ENCODE peak calls at places on chromosome 18, in nine cellular contexts. One of them, this sample, is unnamed.

GRCh38 chr18:8657873-8658521 is 47.4 kb upstream of the MTCL1 start:
- DNase-seq in WTC11: no peak
- DNase-seq in NCI-H1092 treated with DMSO at 0.1 percent for 48 hours: peak
- DNase-seq in naive thymus-derived CD4-positive, alpha-beta T cell: no peak
- DNase-seq in choroid plexus epithelial cell: peak
- DNase-seq in RWPE1: no peak
- DNase-seq in sciatic nerve: no peak
- DNase-seq in T-cell: no peak
- DNase-seq in OCI-LY7: no peak
- DNase-seq in this sample: peak

GRCh38 chr18:24015897-24016631 is 1.5 kb downstream of the TTC39C start:
- DNase-seq in WTC11: no peak
- DNase-seq in NCI-H1092 treated with DMSO at 0.1 percent for 48 hours: no peak
- DNase-seq in naive thymus-derived CD4-positive, alpha-beta T cell: peak
- DNase-seq in choroid plexus epithelial cell: no peak
- DNase-seq in RWPE1: no peak
- DNase-seq in sciatic nerve: no peak
- DNase-seq in T-cell: peak
- DNase-seq in OCI-LY7: no peak
- DNase-seq in this sample: no peak

GRCh38 chr18:61153571-61153970 is 179.7 kb upstream of the CDH20 start:
- DNase-seq in WTC11: no peak
- DNase-seq in NCI-H1092 treated with DMSO at 0.1 percent for 48 hours: no peak
- DNase-seq in naive thymus-derived CD4-positive, alpha-beta T cell: no peak
- DNase-seq in choroid plexus epithelial cell: no peak
- DNase-seq in RWPE1: no peak
- DNase-seq in sciatic nerve: no peak
- DNase-seq in T-cell: no peak
- DNase-seq in OCI-LY7: no peak
- DNase-seq in this sample: no peak

GRCh38 chr18:43627833-43628370 is 350.6 kb upstream of the SYT4 start:
- DNase-seq in WTC11: no peak
- DNase-seq in NCI-H1092 treated with DMSO at 0.1 percent for 48 hours: peak
- DNase-seq in naive thymus-derived CD4-positive, alpha-beta T cell: no peak
- DNase-seq in choroid plexus epithelial cell: no peak
- DNase-seq in RWPE1: no peak
- DNase-seq in sciatic nerve: no peak
- DNase-seq in T-cell: no peak
- DNase-seq in OCI-LY7: no peak
- DNase-seq in this sample: no peak

GRCh38 chr18:70188113-70188512 is 17.4 kb downstream of the RTTN start:
- DNase-seq in WTC11: no peak
- DNase-seq in NCI-H1092 treated with DMSO at 0.1 percent for 48 hours: no peak
- DNase-seq in naive thymus-derived CD4-positive, alpha-beta T cell: no peak
- DNase-seq in choroid plexus epithelial cell: peak
- DNase-seq in RWPE1: no peak
- DNase-seq in sciatic nerve: no peak
- DNase-seq in T-cell: no peak
- DNase-seq in OCI-LY7: no peak
- DNase-seq in this sample: peak

GRCh38 chr18:58615150-58616132 is 13.4 kb downstream of the ALPK2 start:
- DNase-seq in WTC11: no peak
- DNase-seq in NCI-H1092 treated with DMSO at 0.1 percent for 48 hours: no peak
- DNase-seq in naive thymus-derived CD4-positive, alpha-beta T cell: peak
- DNase-seq in choroid plexus epithelial cell: no peak
- DNase-seq in RWPE1: no peak
- DNase-seq in sciatic nerve: no peak
- DNase-seq in T-cell: peak
- DNase-seq in OCI-LY7: no peak
- DNase-seq in this sample: no peak

GRCh38 chr18:67406678-67407077 is 109.8 kb downstream of the DSEL start:
- DNase-seq in WTC11: no peak
- DNase-seq in NCI-H1092 treated with DMSO at 0.1 percent for 48 hours: no peak
- DNase-seq in naive thymus-derived CD4-positive, alpha-beta T cell: no peak
- DNase-seq in choroid plexus epithelial cell: no peak
- DNase-seq in RWPE1: no peak
- DNase-seq in sciatic nerve: no peak
- DNase-seq in T-cell: no peak
- DNase-seq in OCI-LY7: no peak
- DNase-seq in this sample: no peak

GRCh38 chr18:2908946-2909335 is 62.1 kb downstream of the EMILIN2 start:
- DNase-seq in WTC11: no peak
- DNase-seq in NCI-H1092 treated with DMSO at 0.1 percent for 48 hours: no peak
- DNase-seq in naive thymus-derived CD4-positive, alpha-beta T cell: no peak
- DNase-seq in choroid plexus epithelial cell: no peak
- DNase-seq in RWPE1: no peak
- DNase-seq in sciatic nerve: no peak
- DNase-seq in T-cell: no peak
- DNase-seq in OCI-LY7: no peak
- DNase-seq in this sample: no peak

GRCh38 chr18:45874501-45875184 is 49.2 kb downstream of the SIGLEC15 start:
- DNase-seq in WTC11: no peak
- DNase-seq in NCI-H1092 treated with DMSO at 0.1 percent for 48 hours: no peak
- DNase-seq in naive thymus-derived CD4-positive, alpha-beta T cell: peak
- DNase-seq in choroid plexus epithelial cell: peak
- DNase-seq in RWPE1: no peak
- DNase-seq in sciatic nerve: no peak
- DNase-seq in T-cell: peak
- DNase-seq in OCI-LY7: peak
- DNase-seq in this sample: peak

GRCh38 chr18:35441857-35442595 is 55.7 kb downstream of the INO80C start:
- DNase-seq in WTC11: no peak
- DNase-seq in NCI-H1092 treated with DMSO at 0.1 percent for 48 hours: no peak
- DNase-seq in naive thymus-derived CD4-positive, alpha-beta T cell: no peak
- DNase-seq in choroid plexus epithelial cell: peak
- DNase-seq in RWPE1: peak
- DNase-seq in sciatic nerve: no peak
- DNase-seq in T-cell: no peak
- DNase-seq in OCI-LY7: peak
- DNase-seq in this sample: no peak

GRCh38 chr18:58313491-58314032 is 269.5 kb downstream of the NEDD4L start:
- DNase-seq in WTC11: no peak
- DNase-seq in NCI-H1092 treated with DMSO at 0.1 percent for 48 hours: peak
- DNase-seq in naive thymus-derived CD4-positive, alpha-beta T cell: no peak
- DNase-seq in choroid plexus epithelial cell: no peak
- DNase-seq in RWPE1: no peak
- DNase-seq in sciatic nerve: no peak
- DNase-seq in T-cell: no peak
- DNase-seq in OCI-LY7: no peak
- DNase-seq in this sample: no peak

GRCh38 chr18:12946549-12947354 is 1.1 kb upstream of the SEH1L start:
- DNase-seq in WTC11: peak
- DNase-seq in NCI-H1092 treated with DMSO at 0.1 percent for 48 hours: peak
- DNase-seq in naive thymus-derived CD4-positive, alpha-beta T cell: no peak
- DNase-seq in choroid plexus epithelial cell: peak
- DNase-seq in RWPE1: peak
- DNase-seq in sciatic nerve: peak
- DNase-seq in T-cell: no peak
- DNase-seq in OCI-LY7: peak
- DNase-seq in this sample: peak

GRCh38 chr18:76416935-76417334 is 78.1 kb downstream of the ZNF516 start:
- DNase-seq in WTC11: no peak
- DNase-seq in NCI-H1092 treated with DMSO at 0.1 percent for 48 hours: no peak
- DNase-seq in naive thymus-derived CD4-positive, alpha-beta T cell: no peak
- DNase-seq in choroid plexus epithelial cell: peak
- DNase-seq in RWPE1: no peak
- DNase-seq in sciatic nerve: no peak
- DNase-seq in T-cell: no peak
- DNase-seq in OCI-LY7: no peak
- DNase-seq in this sample: peak

GRCh38 chr18:46536215-46536874 is 120.7 kb downstream of the LOXHD1 start:
- DNase-seq in WTC11: no peak
- DNase-seq in NCI-H1092 treated with DMSO at 0.1 percent for 48 hours: no peak
- DNase-seq in naive thymus-derived CD4-positive, alpha-beta T cell: no peak
- DNase-seq in choroid plexus epithelial cell: no peak
- DNase-seq in RWPE1: peak
- DNase-seq in sciatic nerve: no peak
- DNase-seq in T-cell: no peak
- DNase-seq in OCI-LY7: no peak
- DNase-seq in this sample: no peak

GRCh38 chr18:50749945-50750344 is 69.9 kb downstream of the MRO start:
- DNase-seq in WTC11: no peak
- DNase-seq in NCI-H1092 treated with DMSO at 0.1 percent for 48 hours: no peak
- DNase-seq in naive thymus-derived CD4-positive, alpha-beta T cell: no peak
- DNase-seq in choroid plexus epithelial cell: no peak
- DNase-seq in RWPE1: no peak
- DNase-seq in sciatic nerve: no peak
- DNase-seq in T-cell: no peak
- DNase-seq in OCI-LY7: no peak
- DNase-seq in this sample: no peak

GRCh38 chr18:60599267-60599666 is 226.7 kb upstream of the MC4R start:
- DNase-seq in WTC11: no peak
- DNase-seq in NCI-H1092 treated with DMSO at 0.1 percent for 48 hours: no peak
- DNase-seq in naive thymus-derived CD4-positive, alpha-beta T cell: no peak
- DNase-seq in choroid plexus epithelial cell: no peak
- DNase-seq in RWPE1: no peak
- DNase-seq in sciatic nerve: no peak
- DNase-seq in T-cell: no peak
- DNase-seq in OCI-LY7: no peak
- DNase-seq in this sample: no peak

GRCh38 chr18:13218376-13219011 is at the start of gene LDLRAD4:
- DNase-seq in WTC11: no peak
- DNase-seq in NCI-H1092 treated with DMSO at 0.1 percent for 48 hours: peak
- DNase-seq in naive thymus-derived CD4-positive, alpha-beta T cell: peak
- DNase-seq in choroid plexus epithelial cell: no peak
- DNase-seq in RWPE1: no peak
- DNase-seq in sciatic nerve: peak
- DNase-seq in T-cell: peak
- DNase-seq in OCI-LY7: no peak
- DNase-seq in this sample: no peak

GRCh38 chr18:56563568-56563967 is 74.8 kb downstream of the TXNL1 start:
- DNase-seq in WTC11: peak
- DNase-seq in NCI-H1092 treated with DMSO at 0.1 percent for 48 hours: no peak
- DNase-seq in naive thymus-derived CD4-positive, alpha-beta T cell: no peak
- DNase-seq in choroid plexus epithelial cell: peak
- DNase-seq in RWPE1: no peak
- DNase-seq in sciatic nerve: no peak
- DNase-seq in T-cell: no peak
- DNase-seq in OCI-LY7: peak
- DNase-seq in this sample: no peak

GRCh38 chr18:46079336-46079735 is 7.3 kb upstream of the PSTPIP2 start:
- DNase-seq in WTC11: no peak
- DNase-seq in NCI-H1092 treated with DMSO at 0.1 percent for 48 hours: no peak
- DNase-seq in naive thymus-derived CD4-positive, alpha-beta T cell: no peak
- DNase-seq in choroid plexus epithelial cell: no peak
- DNase-seq in RWPE1: no peak
- DNase-seq in sciatic nerve: no peak
- DNase-seq in T-cell: no peak
- DNase-seq in OCI-LY7: no peak
- DNase-seq in this sample: no peak

GRCh38 chr18:59517446-59518171 is 158.5 kb upstream of the LMAN1 start:
- DNase-seq in WTC11: peak
- DNase-seq in NCI-H1092 treated with DMSO at 0.1 percent for 48 hours: no peak
- DNase-seq in naive thymus-derived CD4-positive, alpha-beta T cell: no peak
- DNase-seq in choroid plexus epithelial cell: peak
- DNase-seq in RWPE1: peak
- DNase-seq in sciatic nerve: no peak
- DNase-seq in T-cell: no peak
- DNase-seq in OCI-LY7: no peak
- DNase-seq in this sample: peak

GRCh38 chr18:38931754-38932050 is 1366.1 kb upstream of the CELF4 start:
- DNase-seq in WTC11: no peak
- DNase-seq in NCI-H1092 treated with DMSO at 0.1 percent for 48 hours: no peak
- DNase-seq in naive thymus-derived CD4-positive, alpha-beta T cell: no peak
- DNase-seq in choroid plexus epithelial cell: no peak
- DNase-seq in RWPE1: no peak
- DNase-seq in sciatic nerve: no peak
- DNase-seq in T-cell: no peak
- DNase-seq in OCI-LY7: no peak
- DNase-seq in this sample: no peak

GRCh38 chr18:44895176-44895798 is 214.6 kb downstream of the SETBP1 start:
- DNase-seq in WTC11: no peak
- DNase-seq in NCI-H1092 treated with DMSO at 0.1 percent for 48 hours: peak
- DNase-seq in naive thymus-derived CD4-positive, alpha-beta T cell: no peak
- DNase-seq in choroid plexus epithelial cell: peak
- DNase-seq in RWPE1: peak
- DNase-seq in sciatic nerve: no peak
- DNase-seq in T-cell: no peak
- DNase-seq in OCI-LY7: peak
- DNase-seq in this sample: peak

GRCh38 chr18:3753116-3753515 is 303.1 kb downstream of the TGIF1 start:
- DNase-seq in WTC11: no peak
- DNase-seq in NCI-H1092 treated with DMSO at 0.1 percent for 48 hours: no peak
- DNase-seq in naive thymus-derived CD4-positive, alpha-beta T cell: no peak
- DNase-seq in choroid plexus epithelial cell: no peak
- DNase-seq in RWPE1: no peak
- DNase-seq in sciatic nerve: no peak
- DNase-seq in T-cell: no peak
- DNase-seq in OCI-LY7: no peak
- DNase-seq in this sample: no peak

GRCh38 chr18:74897971-74898657 is 300.4 kb downstream of the ZNF407 start:
- DNase-seq in WTC11: no peak
- DNase-seq in NCI-H1092 treated with DMSO at 0.1 percent for 48 hours: no peak
- DNase-seq in naive thymus-derived CD4-positive, alpha-beta T cell: no peak
- DNase-seq in choroid plexus epithelial cell: peak
- DNase-seq in RWPE1: peak
- DNase-seq in sciatic nerve: no peak
- DNase-seq in T-cell: no peak
- DNase-seq in OCI-LY7: no peak
- DNase-seq in this sample: peak

GRCh38 chr18:58013241-58014211 is 30.5 kb upstream of the NEDD4L start:
- DNase-seq in WTC11: no peak
- DNase-seq in NCI-H1092 treated with DMSO at 0.1 percent for 48 hours: no peak
- DNase-seq in naive thymus-derived CD4-positive, alpha-beta T cell: no peak
- DNase-seq in choroid plexus epithelial cell: no peak
- DNase-seq in RWPE1: peak
- DNase-seq in sciatic nerve: no peak
- DNase-seq in T-cell: no peak
- DNase-seq in OCI-LY7: no peak
- DNase-seq in this sample: no peak

GRCh38 chr18:43596106-43596712 is 318.9 kb upstream of the SYT4 start:
- DNase-seq in WTC11: no peak
- DNase-seq in NCI-H1092 treated with DMSO at 0.1 percent for 48 hours: peak
- DNase-seq in naive thymus-derived CD4-positive, alpha-beta T cell: no peak
- DNase-seq in choroid plexus epithelial cell: peak
- DNase-seq in RWPE1: peak
- DNase-seq in sciatic nerve: no peak
- DNase-seq in T-cell: no peak
- DNase-seq in OCI-LY7: peak
- DNase-seq in this sample: peak

GRCh38 chr18:45957100-45957499 is 10.0 kb downstream of the EPG5 start:
- DNase-seq in WTC11: no peak
- DNase-seq in NCI-H1092 treated with DMSO at 0.1 percent for 48 hours: no peak
- DNase-seq in naive thymus-derived CD4-positive, alpha-beta T cell: no peak
- DNase-seq in choroid plexus epithelial cell: peak
- DNase-seq in RWPE1: no peak
- DNase-seq in sciatic nerve: no peak
- DNase-seq in T-cell: no peak
- DNase-seq in OCI-LY7: no peak
- DNase-seq in this sample: peak

GRCh38 chr18:26547302-26548143 is 830 bp downstream of the KCTD1 start:
- DNase-seq in WTC11: peak
- DNase-seq in NCI-H1092 treated with DMSO at 0.1 percent for 48 hours: no peak
- DNase-seq in naive thymus-derived CD4-positive, alpha-beta T cell: no peak
- DNase-seq in choroid plexus epithelial cell: peak
- DNase-seq in RWPE1: peak
- DNase-seq in sciatic nerve: peak
- DNase-seq in T-cell: peak
- DNase-seq in OCI-LY7: peak
- DNase-seq in this sample: peak

GRCh38 chr18:37254256-37254880 is 311.2 kb downstream of the CELF4 start:
- DNase-seq in WTC11: no peak
- DNase-seq in NCI-H1092 treated with DMSO at 0.1 percent for 48 hours: no peak
- DNase-seq in naive thymus-derived CD4-positive, alpha-beta T cell: no peak
- DNase-seq in choroid plexus epithelial cell: no peak
- DNase-seq in RWPE1: no peak
- DNase-seq in sciatic nerve: no peak
- DNase-seq in T-cell: no peak
- DNase-seq in OCI-LY7: no peak
- DNase-seq in this sample: no peak

GRCh38 chr18:57898506-57899124 is 95.5 kb upstream of the ATP8B1 start:
- DNase-seq in WTC11: no peak
- DNase-seq in NCI-H1092 treated with DMSO at 0.1 percent for 48 hours: peak
- DNase-seq in naive thymus-derived CD4-positive, alpha-beta T cell: no peak
- DNase-seq in choroid plexus epithelial cell: peak
- DNase-seq in RWPE1: no peak
- DNase-seq in sciatic nerve: no peak
- DNase-seq in T-cell: no peak
- DNase-seq in OCI-LY7: no peak
- DNase-seq in this sample: peak

GRCh38 chr18:36321636-36322407 is 24.3 kb downstream of the FHOD3 start:
- DNase-seq in WTC11: no peak
- DNase-seq in NCI-H1092 treated with DMSO at 0.1 percent for 48 hours: no peak
- DNase-seq in naive thymus-derived CD4-positive, alpha-beta T cell: no peak
- DNase-seq in choroid plexus epithelial cell: no peak
- DNase-seq in RWPE1: peak
- DNase-seq in sciatic nerve: no peak
- DNase-seq in T-cell: no peak
- DNase-seq in OCI-LY7: no peak
- DNase-seq in this sample: peak